ENCODE peak calls at places on chromosomes 16 and 17, in ten cellular contexts. R is PC-9, Z is heart right ventricle, A is HFFc6, W is body of pancreas, C is fibroblast of mammary gland, P is uterus, B is cardiac muscle cell, S is GM12865, K is dorsolateral prefrontal cortex. Q is an unnamed sample.
A peak's percentile ranks its signal among the peaks of the same experiment; 100 is the strongest.

GRCh38 chr17:21289902-21290571 is 5.5 kb downstream of the MAP2K3 start:
- DNase-seq in R (no peak), Z (peak; percentile 85), A (no peak), W (peak; percentile 80), C (no peak), P (no peak), B (peak; percentile 20), S (no peak), K (no peak), Q (no peak)

GRCh38 chr17:35289222-35289621 is 46.4 kb downstream of the SLFN5 start:
- DNase-seq in R (no peak), Z (no peak), A (no peak), W (no peak), C (no peak), P (no peak), B (no peak), S (no peak), K (no peak), Q (no peak)

GRCh38 chr16:11105038-11105903 is 150.7 kb downstream of the SOCS1 start:
- DNase-seq in R (no peak), Z (no peak), A (peak; percentile 94), W (no peak), C (peak; percentile 94), P (peak; percentile 61), B (peak; percentile 96), S (peak; percentile 89), K (no peak), Q (peak; percentile 61)

GRCh38 chr17:76124582-76125390 is 16.3 kb downstream of the FOXJ1 start:
- DNase-seq in R (no peak), Z (no peak), A (no peak), W (no peak), C (peak; percentile 14), P (no peak), B (no peak), S (peak; percentile 39), K (no peak), Q (peak; percentile 51)

GRCh38 chr16:79582789-79583188 is 17.7 kb downstream of the MAF start:
- DNase-seq in R (no peak), Z (no peak), A (no peak), W (no peak), C (no peak), P (no peak), B (no peak), S (no peak), K (no peak), Q (no peak)

GRCh38 chr16:22347100-22347820 is 27.2 kb downstream of the CDR2 start:
- DNase-seq in R (no peak), Z (peak; percentile 41), A (no peak), W (no peak), C (no peak), P (no peak), B (no peak), S (no peak), K (no peak), Q (no peak)

GRCh38 chr16:51193879-51194278 is 42.8 kb upstream of the SALL1 start:
- DNase-seq in R (no peak), Z (no peak), A (no peak), W (no peak), C (no peak), P (no peak), B (no peak), S (no peak), K (no peak), Q (no peak)

GRCh38 chr17:14547556-14547955 is 246.7 kb downstream of the HS3ST3B1 start:
- DNase-seq in R (no peak), Z (no peak), A (no peak), W (no peak), C (no peak), P (no peak), B (no peak), S (no peak), K (no peak), Q (no peak)

GRCh38 chr17:31216053-31216751 is 80.8 kb downstream of the OMG start:
- DNase-seq in R (no peak), Z (no peak), A (peak; percentile 94), W (no peak), C (peak; percentile 83), P (peak; percentile 30), B (peak; percentile 79), S (peak; percentile 51), K (no peak), Q (no peak)

GRCh38 chr17:73068322-73069153 is 23.9 kb downstream of the SLC39A11 start:
- DNase-seq in R (peak; percentile 76), Z (no peak), A (peak; percentile 81), W (peak; percentile 31), C (peak; percentile 61), P (no peak), B (peak; percentile 62), S (no peak), K (no peak), Q (no peak)

GRCh38 chr17:73795730-73796129 is 151.5 kb upstream of the SDK2 start:
- DNase-seq in R (no peak), Z (no peak), A (no peak), W (no peak), C (no peak), P (no peak), B (no peak), S (no peak), K (no peak), Q (no peak)

GRCh38 chr17:52297230-52298010 is 138.9 kb upstream of the CA10 start:
- DNase-seq in R (no peak), Z (no peak), A (no peak), W (no peak), C (peak; percentile 1), P (no peak), B (no peak), S (no peak), K (no peak), Q (no peak)

GRCh38 chr17:42347198-42347597 is 41.0 kb downstream of the STAT3 start:
- DNase-seq in R (peak; percentile 29), Z (peak; percentile 65), A (peak; percentile 87), W (peak; percentile 76), C (peak; percentile 90), P (peak; percentile 91), B (peak; percentile 80), S (no peak), K (no peak), Q (no peak)

GRCh38 chr16:27273670-27274522 is 5.3 kb upstream of the NSMCE1 start:
- DNase-seq in R (no peak), Z (no peak), A (peak; percentile 47), W (no peak), C (peak; percentile 86), P (no peak), B (no peak), S (no peak), K (no peak), Q (peak; percentile 73)

GRCh38 chr17:81207610-81208581 is 14.9 kb downstream of the CEP131 start:
- DNase-seq in R (no peak), Z (no peak), A (no peak), W (no peak), C (no peak), P (no peak), B (no peak), S (no peak), K (no peak), Q (peak; percentile 14)

GRCh38 chr17:81057079-81057730 is 22.3 kb downstream of the BAIAP2 start:
- DNase-seq in R (peak; percentile 92), Z (no peak), A (peak; percentile 8), W (no peak), C (peak; percentile 77), P (peak; percentile 75), B (peak; percentile 59), S (no peak), K (no peak), Q (no peak)

GRCh38 chr16:86787538-86787937 is 209.2 kb downstream of the FOXL1 start:
- DNase-seq in R (no peak), Z (no peak), A (no peak), W (no peak), C (no peak), P (no peak), B (no peak), S (no peak), K (no peak), Q (no peak)

GRCh38 chr16:88530858-88531203 is 39.4 kb upstream of the ZC3H18 start:
- DNase-seq in R (no peak), Z (no peak), A (no peak), W (no peak), C (no peak), P (no peak), B (no peak), S (no peak), K (no peak), Q (no peak)

GRCh38 chr16:16908058-16908457 is 529.1 kb downstream of the NPIPA7 start:
- DNase-seq in R (no peak), Z (no peak), A (no peak), W (no peak), C (no peak), P (no peak), B (no peak), S (no peak), K (no peak), Q (no peak)
- TF ChIP-seq CTCF in R (no peak), Z (no peak), A (no peak), W (no peak), C (no peak), P (no peak), B (no peak), S (no peak), K (no peak), Q (no peak)

GRCh38 chr16:58451945-58452401 is 48.0 kb upstream of the NDRG4 start:
- DNase-seq in R (no peak), Z (no peak), A (peak; percentile 65), W (no peak), C (peak; percentile 78), P (peak; percentile 61), B (peak; percentile 44), S (no peak), K (no peak), Q (no peak)
- TF ChIP-seq CTCF in R (no peak), Z (no peak), A (no peak), W (no peak), C (no peak), P (no peak), B (no peak), S (no peak), K (no peak), Q (no peak)

GRCh38 chr16:62249069-62249468 is 212.8 kb upstream of the CDH8 start:
- DNase-seq in R (no peak), Z (no peak), A (no peak), W (no peak), C (no peak), P (no peak), B (no peak), S (no peak), K (no peak), Q (no peak)
- TF ChIP-seq CTCF in R (no peak), Z (no peak), A (no peak), W (no peak), C (no peak), P (no peak), B (no peak), S (no peak), K (no peak), Q (no peak)

DNA sequence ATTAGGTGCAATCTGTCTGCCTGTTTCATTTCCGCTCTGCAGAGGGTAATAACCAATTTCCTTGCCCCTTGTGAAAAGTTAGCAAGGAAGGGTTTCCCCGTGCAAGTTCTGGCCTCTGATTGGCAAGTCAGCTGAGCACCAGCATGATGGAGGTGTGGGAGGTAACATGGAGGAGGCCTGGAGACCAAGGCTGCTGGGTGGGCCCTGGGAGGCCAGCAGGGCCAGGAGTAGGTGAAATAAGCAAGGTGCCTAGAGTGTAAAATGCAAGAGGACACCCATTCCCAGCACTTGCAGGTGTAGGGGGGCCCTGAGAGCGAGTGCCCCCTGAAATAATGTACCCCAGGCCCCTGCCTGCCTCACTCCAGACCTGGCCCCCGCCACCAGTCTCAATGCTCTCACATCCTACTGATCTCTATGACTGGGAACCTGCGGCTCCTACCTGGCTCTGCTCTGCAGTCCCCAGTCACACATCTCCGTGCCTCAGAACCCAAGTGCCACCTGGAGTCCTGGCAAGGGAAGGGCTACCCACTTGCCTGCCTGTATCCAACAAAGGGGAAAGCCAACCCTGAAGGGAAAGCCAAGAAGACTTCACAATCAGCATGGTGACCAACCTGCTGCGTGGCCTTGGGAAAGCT is 116.2 kb downstream of the C16orf78 start:
- DNase-seq in R (no peak), Z (no peak), A (no peak), W (no peak), C (no peak), P (no peak), B (no peak), S (no peak), K (no peak), Q (no peak)
- TF ChIP-seq CTCF in R (no peak), Z (no peak), A (no peak), W (no peak), C (no peak), P (no peak), B (no peak), S (peak; percentile 13), K (no peak), Q (no peak)